ENCODE peak calls at places on chromosomes 13 and 19, in nine cellular contexts. R, A, G, S, Z, L, Y, W and V are unnamed samples.

GRCh38 chr19:10517760-10518443 is 655 bp upstream of the S1PR5 start:
- DNase-seq in W (no peak), G (no peak), Z (no peak), R (no peak), A (peak; percentile 19), S (no peak), L (peak; percentile 81), Y (no peak), V (no peak)

GRCh38 chr13:100089633-100090032 is 740 bp downstream of the PCCA start:
- DNase-seq in Z (no peak), L (no peak), Y (no peak), W (peak; percentile 8), R (no peak), G (no peak), S (no peak), A (peak; percentile 43), V (no peak)

GRCh38 chr19:39514840-39515550 is at the start of gene SELENOV:
- DNase-seq in Y (no peak), R (no peak), L (peak; percentile 42), G (no peak), S (no peak), Z (peak; percentile 36), W (peak; percentile 20), A (no peak), V (no peak)

GRCh38 chr13:94968040-94968756 is 255.9 kb upstream of the SOX21 start:
- DNase-seq in Z (peak; percentile 17), S (no peak), W (peak; percentile 16), G (no peak), Y (no peak), L (peak; percentile 75), R (no peak), A (no peak), V (no peak)

GRCh38 chr13:43085545-43085944 is 62.2 kb downstream of the DNAJC15 start:
- DNase-seq in Z (no peak), Y (no peak), R (no peak), G (no peak), W (no peak), L (no peak), S (no peak), A (peak; percentile 41), V (no peak)

GRCh38 chr13:50421457-50422130 is 406.4 kb downstream of the KCNRG start:
- DNase-seq in G (no peak), Z (no peak), S (no peak), W (no peak), Y (no peak), R (no peak), A (peak; percentile 37), L (no peak), V (no peak)

GRCh38 chr19:52518646-52519045 is 8.8 kb upstream of the ZNF808 start:
- DNase-seq in Z (no peak), A (no peak), S (no peak), W (no peak), R (no peak), Y (no peak), G (no peak), L (no peak), V (no peak)

GRCh38 chr13:113750554-113751399 is 8.2 kb upstream of the TMEM255B start:
- DNase-seq in W (no peak), R (no peak), Y (no peak), S (no peak), L (no peak), Z (no peak), G (no peak), A (no peak), V (no peak)

GRCh38 chr19:45939792-45940514 is 25.4 kb upstream of the NANOS2 start:
- DNase-seq in Z (no peak), R (no peak), G (no peak), A (no peak), S (no peak), L (no peak), Y (no peak), W (no peak), V (no peak)

GRCh38 chr19:10699650-10700335 is 1.4 kb upstream of the QTRT1 start:
- DNase-seq in G (peak; percentile 65), Z (peak; percentile 15), L (peak; percentile 81), Y (peak; percentile 23), S (peak; percentile 45), W (peak; percentile 89), A (peak; percentile 54), R (peak; percentile 54), V (peak; percentile 25)

GRCh38 chr19:5138606-5139594 is 170.0 kb downstream of the KDM4B start:
- DNase-seq in Y (no peak), R (peak; percentile 52), L (no peak), Z (no peak), A (peak; percentile 95), S (peak; percentile 94), G (peak; percentile 30), W (peak; percentile 94), V (peak; percentile 39)

GRCh38 chr19:4238831-4239230 is 8.0 kb upstream of the YJU2 start:
- DNase-seq in L (no peak), Z (no peak), W (no peak), G (no peak), S (no peak), Y (no peak), R (no peak), A (no peak), V (no peak)

GRCh38 chr19:16940626-16941025 is 51.8 kb downstream of the F2RL3 start:
- DNase-seq in L (no peak), Z (no peak), S (no peak), A (no peak), R (no peak), G (no peak), W (no peak), Y (no peak), V (no peak)

GRCh38 chr13:60001892-60002291 is 161.8 kb downstream of the DIAPH3 start:
- DNase-seq in G (no peak), S (no peak), R (no peak), W (no peak), A (peak; percentile 45), Z (no peak), L (no peak), Y (no peak), V (no peak)

GRCh38 chr13:40096357-40096911 is 441.0 kb downstream of the COG6 start:
- DNase-seq in L (peak; percentile 30), W (peak; percentile 75), S (no peak), G (peak; percentile 37), Z (no peak), A (no peak), R (no peak), Y (no peak), V (no peak)

GRCh38 chr13:100646030-100646673 is 28.4 kb downstream of the TMTC4 start:
- DNase-seq in L (peak; percentile 57), Z (peak; percentile 76), G (no peak), W (peak; percentile 10), S (no peak), Y (no peak), A (peak; percentile 53), R (no peak), V (no peak)

GRCh38 chr19:860481-861098 is 1.1 kb downstream of the CFD start:
- DNase-seq in L (peak; percentile 92), A (peak; percentile 70), W (peak; percentile 45), S (peak; percentile 72), Y (peak; percentile 50), Z (peak; percentile 39), R (no peak), G (no peak), V (peak; percentile 54)

GRCh38 chr19:40223135-40223822 is 3.2 kb downstream of the CCNP start:
- DNase-seq in R (no peak), G (no peak), S (no peak), A (no peak), W (peak; percentile 40), Y (no peak), L (no peak), Z (no peak), V (peak; percentile 34)

GRCh38 chr13:35818577-35819165 is 312.5 kb downstream of the DCLK1 start:
- DNase-seq in G (no peak), A (peak; percentile 51), L (no peak), R (no peak), Z (no peak), Y (no peak), S (peak; percentile 12), W (no peak), V (no peak)

GRCh38 chr19:4456843-4457653 is 546 bp downstream of the UBXN6 start:
- DNase-seq in L (peak; percentile 79), Y (no peak), Z (peak; percentile 43), G (peak; percentile 53), A (peak; percentile 53), S (peak; percentile 57), R (no peak), W (no peak), V (peak; percentile 22)

GRCh38 chr13:78787189-78787588 is 128.2 kb upstream of the OBI1 start:
- DNase-seq in A (no peak), R (no peak), Z (peak; percentile 22), L (no peak), W (no peak), Y (no peak), G (no peak), S (no peak), V (no peak)

GRCh38 chr13:21504379-21504778 is 45.3 kb upstream of the ZDHHC20 start:
- DNase-seq in Z (no peak), G (no peak), A (no peak), W (no peak), L (no peak), Y (no peak), S (no peak), R (no peak), V (no peak)

GRCh38 chr19:29663861-29664752 is 1.2 kb upstream of the PLEKHF1 start:
- DNase-seq in G (no peak), L (no peak), Z (no peak), R (no peak), W (no peak), Y (no peak), A (peak; percentile 38), S (no peak), V (no peak)

GRCh38 chr19:45584332-45585157 is at the start of gene OPA3:
- DNase-seq in W (peak; percentile 100), S (peak; percentile 94), L (peak; percentile 99), A (peak; percentile 100), Z (peak; percentile 98), R (peak; percentile 99), Y (peak; percentile 100), G (peak; percentile 97), V (peak; percentile 97)